ENCODE peak calls at places on chromosomes 12 and 14, in nine cellular contexts. N is germinal center; I is effector memory CD8-positive, alpha-beta T cell; L is endodermal cell; E is cardiac muscle cell; J is upper lobe of right lung; Q is OCI-LY7; W is dermis microvascular lymphatic vessel endothelial cell; A is smooth muscle cell of the brain vasculature. Z is an unnamed sample.

GRCh38 chr12:96247567-96247962 is 53.4 kb downstream of the ELK3 start:
- DNase-seq in N (no peak), W (no peak), A (no peak), L (no peak), Q (no peak), J (no peak), E (no peak), I (no peak), Z (no peak)

GRCh38 chr14:52338282-52338681 is 24.2 kb downstream of the PTGER2 start:
- DNase-seq in J (no peak), A (no peak), L (no peak), E (no peak), N (no peak), Q (no peak), I (no peak), W (no peak), Z (peak; percentile 7)

GRCh38 chr12:80988986-80989385 is 51.3 kb upstream of the LIN7A start:
- DNase-seq in N (no peak), W (no peak), E (no peak), Q (no peak), A (no peak), L (no peak), J (no peak), I (no peak), Z (no peak)

GRCh38 chr12:80632835-80633234 is 74.6 kb upstream of the MYF6 start:
- DNase-seq in A (no peak), E (peak; percentile 36), W (no peak), N (no peak), L (peak; percentile 93), Q (peak; percentile 23), J (no peak), I (no peak), Z (no peak)

GRCh38 chr14:35261774-35262173 is 30.4 kb upstream of the PSMA6 start:
- DNase-seq in Q (peak; percentile 16), N (no peak), W (no peak), J (no peak), A (no peak), I (no peak), E (no peak), L (no peak), Z (no peak)

GRCh38 chr14:69582829-69583228 is 8.2 kb upstream of the CCDC177 start:
- DNase-seq in Q (no peak), N (no peak), J (no peak), L (no peak), A (no peak), E (no peak), I (no peak), W (no peak), Z (no peak)

GRCh38 chr14:88005978-88006851 is 1.3 kb downstream of the GPR65 start:
- DNase-seq in I (peak; percentile 65), Q (peak; percentile 84), W (no peak), L (no peak), N (peak; percentile 38), A (no peak), E (no peak), J (no peak), Z (no peak)

GRCh38 chr14:77761205-77761931 is 412 bp upstream of the SNW1 start:
- DNase-seq in J (no peak), A (peak; percentile 1), W (no peak), Q (peak; percentile 19), I (no peak), N (peak; percentile 6), L (peak; percentile 74), E (peak; percentile 35), Z (no peak)

GRCh38 chr12:52390739-52391617 is 5.5 kb upstream of the KRT84 start:
- DNase-seq in J (peak; percentile 60), E (peak; percentile 8), A (no peak), N (no peak), Q (peak; percentile 6), L (peak; percentile 90), W (peak; percentile 1), I (no peak), Z (no peak)

GRCh38 chr14:56487761-56488160 is 91.8 kb upstream of the TMEM260 start:
- DNase-seq in E (no peak), J (no peak), L (no peak), N (no peak), W (no peak), A (no peak), Q (no peak), I (no peak), Z (no peak)

GRCh38 chr12:111597731-111598636 is 1.1 kb downstream of the ATXN2 start:
- DNase-seq in L (peak; percentile 82), N (peak; percentile 49), Q (peak; percentile 34), A (no peak), E (peak; percentile 57), J (peak; percentile 83), I (no peak), W (no peak), Z (no peak)

GRCh38 chr14:98959410-98959809 is 312.6 kb downstream of the BCL11B start:
- DNase-seq in W (no peak), A (no peak), J (no peak), L (peak; percentile 28), E (no peak), I (no peak), N (no peak), Q (no peak), Z (no peak)

GRCh38 chr12:118986043-118986442 is 4.7 kb downstream of the SRRM4 start:
- DNase-seq in A (no peak), L (peak; percentile 68), Q (no peak), W (no peak), E (no peak), N (no peak), I (no peak), J (no peak), Z (no peak)

GRCh38 chr14:59377485-59377884 is 87.7 kb downstream of the GPR135 start:
- DNase-seq in N (no peak), E (no peak), A (no peak), W (no peak), J (no peak), L (no peak), Q (no peak), I (no peak), Z (no peak)

GRCh38 chr12:132461526-132461925 is 28.4 kb upstream of the FBRSL1 start:
- DNase-seq in A (no peak), I (no peak), Q (no peak), J (no peak), L (no peak), N (no peak), E (no peak), W (no peak), Z (no peak)